ENCODE peak calls at places on chromosomes 11 and 22, in eight cellular contexts. T is H7; Y is EH; N is activated CD4-positive, alpha-beta T cell treated with anti-CD3 and anti-CD28 coated beads, Interleukin-2, amount 50 U/mL, for 48 hours; F is NCI-H1092 treated with DMSO at 0.1 percent for 48 hours; D is NCI-H1930; J is HFFc6; M is astrocyte of the spinal cord. O is an unnamed sample.

GRCh38 chr11:84398017-84398626 is 1112.0 kb upstream of the CCDC90B start:
- DNase-seq in N (no peak), F (no peak), D (no peak), J (no peak), M (peak; percentile 24), T (peak; percentile 22), Y (no peak), O (no peak)

GRCh38 chr11:130861902-130862552 is 54.3 kb downstream of the SNX19 start:
- DNase-seq in Y (peak; percentile 86), T (peak; percentile 93), F (peak; percentile 89), D (peak; percentile 89), J (peak; percentile 73), N (peak; percentile 89), M (peak; percentile 95), O (peak; percentile 93)

GRCh38 chr11:2088284-2088683 is 50.9 kb downstream of the IGF2 start:
- DNase-seq in D (no peak), Y (no peak), M (no peak), N (no peak), F (no peak), T (peak; percentile 66), J (no peak), O (no peak)

GRCh38 chr22:39481595-39481994 is 20.5 kb upstream of the MIEF1 start:
- DNase-seq in M (no peak), Y (no peak), D (no peak), N (no peak), T (no peak), F (no peak), J (no peak), O (no peak)

GRCh38 chr11:108224908-108225786 is 2.3 kb downstream of the ATM start:
- DNase-seq in D (no peak), Y (peak; percentile 11), M (no peak), N (peak; percentile 50), J (no peak), T (no peak), F (no peak), O (no peak)

GRCh38 chr11:57379732-57380131 is 1.2 kb downstream of the PRG3 start:
- DNase-seq in M (peak; percentile 37), N (no peak), J (no peak), D (no peak), Y (peak; percentile 38), F (no peak), T (peak; percentile 84), O (peak; percentile 32)

GRCh38 chr22:46193898-46194310 is 43.6 kb downstream of the PPARA start:
- DNase-seq in N (no peak), T (no peak), M (no peak), F (no peak), D (no peak), J (no peak), Y (no peak), O (no peak)

GRCh38 chr22:50078246-50078645 is 7.0 kb downstream of the MLC1 start:
- DNase-seq in M (no peak), D (no peak), J (no peak), N (no peak), F (no peak), Y (no peak), T (peak; percentile 8), O (no peak)

GRCh38 chr11:2584812-2585565 is 114.8 kb downstream of the KCNQ1OT1 start:
- DNase-seq in M (no peak), Y (no peak), J (no peak), T (peak; percentile 33), N (no peak), D (no peak), F (no peak), O (no peak)

GRCh38 chr11:113014731-113015455 is 53.7 kb downstream of the NCAM1 start:
- DNase-seq in Y (no peak), D (no peak), F (peak; percentile 93), T (no peak), M (no peak), J (no peak), N (no peak), O (peak; percentile 84)

GRCh38 chr11:65911682-65912568 is 6.9 kb downstream of the C11orf68 start:
- DNase-seq in M (peak; percentile 73), F (peak; percentile 57), Y (peak; percentile 94), J (peak; percentile 85), D (peak; percentile 24), T (peak; percentile 89), N (no peak), O (peak; percentile 76)

GRCh38 chr11:111624602-111625001 is 22.4 kb downstream of the SIK2 start:
- DNase-seq in M (no peak), J (no peak), F (no peak), N (no peak), T (no peak), Y (no peak), D (no peak), O (no peak)

GRCh38 chr11:25928076-25928475 is 403.9 kb upstream of the ANO3 start:
- DNase-seq in N (no peak), J (no peak), M (no peak), Y (no peak), T (no peak), D (no peak), F (no peak), O (peak; percentile 0)

GRCh38 chr22:27318516-27318915 is 483.0 kb downstream of the MN1 start:
- DNase-seq in J (peak; percentile 70), T (no peak), Y (peak; percentile 74), F (no peak), D (no peak), M (peak; percentile 48), N (no peak), O (no peak)

GRCh38 chr11:9193316-9193715 is 71.8 kb downstream of the DENND5A start:
- DNase-seq in T (no peak), Y (no peak), N (no peak), D (no peak), J (no peak), F (no peak), M (no peak), O (no peak)

GRCh38 chr11:86991341-86991740 is 36.1 kb upstream of the FZD4 start:
- DNase-seq in N (no peak), Y (no peak), T (no peak), J (no peak), M (no peak), F (no peak), D (no peak), O (no peak)

GRCh38 chr22:38471237-38471636 is 3.3 kb downstream of the KDELR3 start:
- DNase-seq in D (no peak), N (no peak), Y (no peak), J (no peak), T (peak; percentile 44), M (no peak), F (no peak), O (no peak)

GRCh38 chr11:108432783-108433182 is 34.5 kb downstream of the C11orf65 start:
- DNase-seq in T (no peak), F (no peak), D (no peak), N (no peak), Y (peak; percentile 63), J (peak; percentile 10), M (peak; percentile 41), O (peak; percentile 87)

GRCh38 chr11:115980747-115981475 is 476.7 kb upstream of the CADM1 start:
- DNase-seq in J (no peak), D (no peak), F (no peak), N (no peak), T (no peak), M (no peak), Y (no peak), O (no peak)

GRCh38 chr22:20635227-20635591 is 127.8 kb downstream of the MED15 start:
- DNase-seq in T (no peak), D (no peak), M (no peak), N (no peak), J (no peak), Y (no peak), F (no peak), O (no peak)

GRCh38 chr11:24091594-24091993 is 405.3 kb upstream of the LUZP2 start:
- DNase-seq in T (no peak), Y (no peak), F (no peak), J (no peak), M (no peak), N (no peak), D (no peak), O (no peak)

GRCh38 chr11:47004595-47005033 is 68.1 kb downstream of the CSTPP1 start:
- DNase-seq in T (no peak), M (peak; percentile 98), Y (peak; percentile 98), D (no peak), N (no peak), J (peak; percentile 93), F (peak; percentile 51), O (peak; percentile 94)

GRCh38 chr11:64998690-64999431 is 2.1 kb upstream of the BATF2 start:
- DNase-seq in M (no peak), T (no peak), D (peak; percentile 26), F (no peak), N (peak; percentile 25), Y (no peak), J (no peak), O (peak; percentile 46)

GRCh38 chr11:117809236-117810055 is 12.4 kb upstream of the DSCAML1 start:
- DNase-seq in N (peak; percentile 69), D (peak; percentile 67), T (peak; percentile 88), F (peak; percentile 88), M (peak; percentile 20), J (peak; percentile 42), Y (peak; percentile 39), O (no peak)

GRCh38 chr11:13405220-13405619 is 57.8 kb downstream of the BTBD10 start:
- DNase-seq in J (no peak), F (no peak), M (no peak), Y (no peak), T (no peak), D (no peak), N (no peak), O (no peak)

GRCh38 chr11:92782806-92783205 is 186.6 kb upstream of the MTNR1B start:
- DNase-seq in Y (peak; percentile 23), D (no peak), N (no peak), T (no peak), J (no peak), F (no peak), M (peak; percentile 60), O (no peak)

GRCh38 chr11:113974741-113975470 is at the start of gene HTR3A:
- DNase-seq in Y (peak; percentile 26), T (peak; percentile 88), J (no peak), F (peak; percentile 93), D (peak; percentile 12), M (no peak), N (no peak), O (peak; percentile 69)

GRCh38 chr22:23649071-23649501 is 17.0 kb upstream of the DRICH1 start:
- DNase-seq in J (no peak), N (no peak), T (no peak), D (no peak), Y (no peak), F (no peak), M (no peak), O (no peak)

GRCh38 chr11:120807414-120808150 is 216.3 kb upstream of the TBCEL start:
- DNase-seq in T (peak; percentile 68), D (no peak), M (peak; percentile 95), F (no peak), J (peak; percentile 77), N (no peak), Y (peak; percentile 83), O (peak; percentile 36)

GRCh38 chr11:77879218-77879617 is 58.3 kb downstream of the AAMDC start:
- DNase-seq in M (peak; percentile 18), N (no peak), F (no peak), Y (peak; percentile 29), D (no peak), T (no peak), J (no peak), O (peak; percentile 32)

GRCh38 chr11:57321996-57322880 is 2.5 kb downstream of the TNKS1BP1 start:
- DNase-seq in D (no peak), N (no peak), M (peak; percentile 97), F (no peak), Y (peak; percentile 99), J (peak; percentile 98), T (peak; percentile 91), O (peak; percentile 90)

GRCh38 chr22:18091916-18092526 is 14.2 kb downstream of the PEX26 start:
- DNase-seq in N (peak; percentile 47), Y (peak; percentile 16), D (no peak), M (peak; percentile 33), F (no peak), J (no peak), T (no peak), O (peak; percentile 82)

GRCh38 chr11:68680541-68681231 is 3.7 kb upstream of the GAL start:
- DNase-seq in Y (no peak), F (no peak), J (no peak), D (no peak), N (no peak), M (no peak), T (peak; percentile 23), O (no peak)

GRCh38 chr11:111573821-111574249 is 28.4 kb upstream of the SIK2 start:
- DNase-seq in F (no peak), J (no peak), Y (peak; percentile 32), T (no peak), N (no peak), M (no peak), D (no peak), O (no peak)